ENCODE peak calls at places on chromosomes 2 and 18, in five cellular contexts. One of them, this sample, is unnamed.

GRCh38 chr2:152097291-152098032 is 1.4 kb downstream of the CACNB4 start:
- DNase-seq in H1: no peak
- DNase-seq in lower leg skin: no peak
- DNase-seq in GM23338: peak
- DNase-seq in tibial artery: no peak
- DNase-seq in this sample: no peak

GRCh38 chr2:23940976-23941605 is 828 bp downstream of the UBXN2A start:
- DNase-seq in H1: no peak
- DNase-seq in lower leg skin: no peak
- DNase-seq in GM23338: no peak
- DNase-seq in tibial artery: no peak
- DNase-seq in this sample: peak

GRCh38 chr2:181074457-181074856 is 94.1 kb downstream of the UBE2E3 start:
- DNase-seq in H1: no peak
- DNase-seq in lower leg skin: no peak
- DNase-seq in GM23338: no peak
- DNase-seq in tibial artery: no peak
- DNase-seq in this sample: peak

GRCh38 chr2:222603501-222603900 is 52.4 kb downstream of the FARSB start:
- DNase-seq in H1: no peak
- DNase-seq in lower leg skin: no peak
- DNase-seq in GM23338: no peak
- DNase-seq in tibial artery: no peak
- DNase-seq in this sample: no peak

GRCh38 chr18:35609236-35609635 is 27.7 kb downstream of the GALNT1 start:
- DNase-seq in H1: no peak
- DNase-seq in lower leg skin: no peak
- DNase-seq in GM23338: no peak
- DNase-seq in tibial artery: no peak
- DNase-seq in this sample: no peak

GRCh38 chr2:15160602-15161001 is 400.5 kb downstream of the NBAS start:
- DNase-seq in H1: no peak
- DNase-seq in lower leg skin: no peak
- DNase-seq in GM23338: no peak
- DNase-seq in tibial artery: no peak
- DNase-seq in this sample: no peak

GRCh38 chr2:230674930-230675672 is 37.5 kb upstream of the CAB39 start:
- DNase-seq in H1: no peak
- DNase-seq in lower leg skin: no peak
- DNase-seq in GM23338: no peak
- DNase-seq in tibial artery: no peak
- DNase-seq in this sample: no peak

GRCh38 chr18:38634117-38634516 is 1068.5 kb upstream of the CELF4 start:
- DNase-seq in H1: no peak
- DNase-seq in lower leg skin: no peak
- DNase-seq in GM23338: no peak
- DNase-seq in tibial artery: no peak
- DNase-seq in this sample: no peak

GRCh38 chr2:106172649-106173048 is 21.5 kb downstream of the UXS1 start:
- DNase-seq in H1: no peak
- DNase-seq in lower leg skin: no peak
- DNase-seq in GM23338: no peak
- DNase-seq in tibial artery: no peak
- DNase-seq in this sample: no peak

GRCh38 chr2:234308814-234309195 is 188.1 kb downstream of the ARL4C start:
- DNase-seq in H1: no peak
- DNase-seq in lower leg skin: peak
- DNase-seq in GM23338: no peak
- DNase-seq in tibial artery: no peak
- DNase-seq in this sample: peak

GRCh38 chr2:40639294-40639693 is 187.4 kb upstream of the SLC8A1 start:
- DNase-seq in H1: no peak
- DNase-seq in lower leg skin: no peak
- DNase-seq in GM23338: no peak
- DNase-seq in tibial artery: no peak
- DNase-seq in this sample: no peak

GRCh38 chr2:23669413-23670244 is 257.3 kb downstream of the ATAD2B start:
- DNase-seq in H1: no peak
- DNase-seq in lower leg skin: peak
- DNase-seq in GM23338: no peak
- DNase-seq in tibial artery: peak
- DNase-seq in this sample: no peak

GRCh38 chr2:118881490-118882129 is 34.2 kb upstream of the EN1 start:
- DNase-seq in H1: peak
- DNase-seq in lower leg skin: peak
- DNase-seq in GM23338: peak
- DNase-seq in tibial artery: no peak
- DNase-seq in this sample: no peak

GRCh38 chr2:173544621-173545363 is 190.1 kb downstream of the CDCA7 start:
- DNase-seq in H1: no peak
- DNase-seq in lower leg skin: no peak
- DNase-seq in GM23338: no peak
- DNase-seq in tibial artery: no peak
- DNase-seq in this sample: no peak

GRCh38 chr18:50709215-50709614 is 110.6 kb downstream of the MRO start:
- DNase-seq in H1: no peak
- DNase-seq in lower leg skin: no peak
- DNase-seq in GM23338: peak
- DNase-seq in tibial artery: no peak
- DNase-seq in this sample: no peak

GRCh38 chr2:149330127-149331022 is at the start of gene LYPD6:
- DNase-seq in H1: no peak
- DNase-seq in lower leg skin: peak
- DNase-seq in GM23338: peak
- DNase-seq in tibial artery: peak
- DNase-seq in this sample: peak

GRCh38 chr2:24785704-24786321 is 7.4 kb downstream of the PTRHD1 start:
- DNase-seq in H1: no peak
- DNase-seq in lower leg skin: no peak
- DNase-seq in GM23338: no peak
- DNase-seq in tibial artery: no peak
- DNase-seq in this sample: no peak

GRCh38 chr2:228627510-228627909 is 446.0 kb upstream of the SPHKAP start:
- DNase-seq in H1: no peak
- DNase-seq in lower leg skin: no peak
- DNase-seq in GM23338: no peak
- DNase-seq in tibial artery: no peak
- DNase-seq in this sample: no peak
- H3K4me3 ChIP-seq in H1: no peak
- H3K4me3 ChIP-seq in lower leg skin: no peak
- H3K4me3 ChIP-seq in GM23338: no peak
- H3K4me3 ChIP-seq in tibial artery: no peak
- H3K4me3 ChIP-seq in this sample: no peak

GRCh38 chr2:71530987-71531332 is 77.6 kb downstream of the DYSF start:
- DNase-seq in H1: no peak
- DNase-seq in lower leg skin: no peak
- DNase-seq in GM23338: no peak
- DNase-seq in tibial artery: no peak
- DNase-seq in this sample: no peak

GRCh38 chr2:71531522-71532047 is 78.2 kb downstream of the DYSF start:
- DNase-seq in H1: no peak
- DNase-seq in lower leg skin: peak
- DNase-seq in GM23338: no peak
- DNase-seq in tibial artery: peak
- DNase-seq in this sample: peak

GRCh38 chr2:71528749-71529148 is 75.4 kb downstream of the DYSF start:
- DNase-seq in H1: no peak
- DNase-seq in lower leg skin: peak
- DNase-seq in GM23338: no peak
- DNase-seq in tibial artery: peak
- DNase-seq in this sample: no peak

GRCh38 chr2:71532327-71532726 is 79.0 kb downstream of the DYSF start:
- DNase-seq in H1: no peak
- DNase-seq in lower leg skin: peak
- DNase-seq in GM23338: no peak
- DNase-seq in tibial artery: peak
- DNase-seq in this sample: no peak

DNA sequence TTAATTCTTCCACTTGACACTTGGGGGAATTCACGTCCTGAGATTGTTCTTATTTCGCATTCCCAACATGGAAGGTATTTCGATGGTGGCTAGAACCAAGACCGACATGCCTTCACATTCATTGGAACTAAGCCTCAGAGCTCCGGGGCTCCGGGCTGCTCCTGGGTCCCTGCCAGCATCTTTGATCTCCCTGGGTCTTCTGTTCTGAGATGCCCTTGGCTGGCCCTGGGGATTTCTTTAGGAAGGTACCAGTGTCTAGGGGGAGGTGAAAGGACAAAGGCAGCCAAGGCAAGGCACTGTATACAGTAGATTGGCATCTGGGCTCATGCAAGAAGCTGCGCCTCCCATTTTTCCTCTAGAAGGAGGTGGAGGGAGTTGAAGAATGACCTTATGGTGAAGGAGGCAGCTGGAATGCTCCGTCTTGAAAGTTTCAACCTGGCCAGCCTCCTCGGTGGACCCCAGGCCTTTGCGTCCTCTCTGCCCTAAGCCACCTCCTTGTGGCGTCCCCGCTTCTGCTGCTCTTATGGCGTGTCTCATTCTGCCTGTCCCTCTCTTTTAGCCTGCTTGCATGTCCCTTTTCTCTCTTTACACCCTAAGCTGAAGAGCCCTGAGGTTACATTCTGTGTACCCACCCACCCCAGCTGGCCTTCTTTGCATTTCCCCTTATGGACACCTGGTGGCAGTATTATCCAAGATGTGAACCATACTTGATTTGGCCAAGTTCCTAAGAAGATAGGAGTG is 77.1 kb downstream of the DYSF start:
- DNase-seq in H1: peak
- DNase-seq in lower leg skin: peak
- DNase-seq in GM23338: peak
- DNase-seq in tibial artery: peak
- DNase-seq in this sample: peak
- H3K4me3 ChIP-seq in H1: no peak
- H3K4me3 ChIP-seq in lower leg skin: no peak
- H3K4me3 ChIP-seq in GM23338: no peak
- H3K4me3 ChIP-seq in tibial artery: no peak
- H3K4me3 ChIP-seq in this sample: no peak

DNA sequence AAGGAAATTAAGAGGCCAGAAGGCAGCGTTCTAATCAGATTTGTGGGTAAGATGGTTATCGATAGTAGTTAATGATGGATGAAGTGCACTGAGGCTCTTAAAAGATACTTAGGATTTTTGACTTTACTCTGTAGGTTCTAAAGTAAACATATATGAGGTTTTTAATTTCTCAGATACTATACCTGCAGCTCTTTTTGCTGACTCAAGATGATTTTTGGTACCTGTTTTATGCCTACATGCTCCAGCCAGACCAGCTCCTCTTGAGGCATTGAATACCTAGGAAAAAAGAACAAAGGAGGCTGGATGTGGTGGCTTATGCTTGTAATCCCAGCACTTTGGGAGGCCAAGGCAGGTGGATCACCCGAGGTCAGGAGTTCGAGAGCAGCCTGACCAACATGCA is 241.7 kb upstream of the FOSL2 start:
- DNase-seq in H1: no peak
- DNase-seq in lower leg skin: no peak
- DNase-seq in GM23338: no peak
- DNase-seq in tibial artery: no peak
- DNase-seq in this sample: no peak
- H3K4me3 ChIP-seq in H1: no peak
- H3K4me3 ChIP-seq in lower leg skin: no peak
- H3K4me3 ChIP-seq in GM23338: no peak
- H3K4me3 ChIP-seq in tibial artery: no peak
- H3K4me3 ChIP-seq in this sample: no peak

DNA sequence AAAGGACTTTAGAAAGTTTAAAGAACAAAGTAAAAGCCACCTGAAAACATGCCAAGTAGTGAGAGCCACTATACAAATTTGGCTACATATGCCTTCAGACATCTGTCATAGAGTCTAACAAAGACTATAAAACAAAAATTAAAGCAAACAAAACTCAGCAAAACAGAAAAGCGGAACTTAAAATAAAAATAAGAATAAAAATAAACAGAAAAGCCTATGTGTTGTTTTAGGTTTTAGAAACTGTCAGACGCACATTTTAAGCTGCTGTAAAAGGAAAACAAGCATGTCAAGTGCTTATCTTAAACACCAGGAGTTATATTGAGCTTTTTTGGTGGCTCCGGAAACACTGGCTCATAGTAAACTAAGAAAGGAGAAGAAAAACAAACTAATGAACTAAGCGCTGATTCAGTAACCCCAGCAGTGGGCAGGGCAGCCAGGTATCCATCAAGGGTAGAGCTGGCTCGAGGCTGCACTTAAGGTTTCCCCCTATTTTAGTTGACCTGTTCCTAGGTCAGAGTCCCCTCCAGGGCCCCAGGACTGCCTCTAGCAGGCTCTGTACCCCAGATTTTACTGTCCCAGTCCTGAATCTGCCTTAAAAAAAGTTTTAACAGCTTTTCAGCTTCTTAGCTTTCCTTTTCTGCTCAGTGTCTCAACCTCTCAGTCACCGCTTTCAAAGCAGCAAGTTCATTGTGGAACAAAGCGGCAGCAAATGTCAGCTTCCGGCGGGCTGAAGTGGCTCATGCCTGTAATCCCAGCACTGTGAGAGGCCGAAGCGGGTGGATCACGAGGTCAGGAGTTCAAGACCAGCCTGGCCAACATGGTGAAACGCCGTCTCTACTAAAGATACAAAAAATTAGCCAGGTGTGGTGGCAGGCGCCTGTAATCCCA is 15.3 kb upstream of the RMC1 start:
- DNase-seq in H1: no peak
- DNase-seq in lower leg skin: no peak
- DNase-seq in GM23338: peak
- DNase-seq in tibial artery: peak
- DNase-seq in this sample: peak
- H3K4me3 ChIP-seq in H1: no peak
- H3K4me3 ChIP-seq in lower leg skin: no peak
- H3K4me3 ChIP-seq in GM23338: no peak
- H3K4me3 ChIP-seq in tibial artery: peak
- H3K4me3 ChIP-seq in this sample: no peak

GRCh38 chr2:37654419-37654818 is 17.0 kb downstream of the CDC42EP3 start:
- DNase-seq in H1: no peak
- DNase-seq in lower leg skin: no peak
- DNase-seq in GM23338: peak
- DNase-seq in tibial artery: no peak
- DNase-seq in this sample: no peak
- H3K4me3 ChIP-seq in H1: peak
- H3K4me3 ChIP-seq in lower leg skin: no peak
- H3K4me3 ChIP-seq in GM23338: peak
- H3K4me3 ChIP-seq in tibial artery: no peak
- H3K4me3 ChIP-seq in this sample: no peak